ENCODE peak calls at places on chromosomes 3 and 15, in eight cellular contexts. One of them, this sample, is unnamed.

GRCh38 chr15:60128000-60128376 is 123.9 kb downstream of the FOXB1 start:
- DNase-seq in fibroblast of lung: peak; percentile 62
- DNase-seq in astrocyte: peak; percentile 47
- DNase-seq in ovary: peak; percentile 22
- DNase-seq in brain microvascular endothelial cell: peak; percentile 28
- DNase-seq in mucosa of descending colon: no peak
- DNase-seq in fibroblast of the aortic adventitia: no peak
- DNase-seq in fibroblast of pulmonary artery: peak; percentile 42
- DNase-seq in this sample: peak; percentile 54

GRCh38 chr3:185175370-185175987 is 22.6 kb upstream of the C3orf70 start:
- DNase-seq in fibroblast of pulmonary artery: peak; percentile 61
- DNase-seq in astrocyte: no peak
- DNase-seq in fibroblast of lung: peak; percentile 19
- DNase-seq in ovary: no peak
- DNase-seq in mucosa of descending colon: peak; percentile 83
- DNase-seq in brain microvascular endothelial cell: peak; percentile 18
- DNase-seq in fibroblast of the aortic adventitia: no peak
- DNase-seq in this sample: peak; percentile 60

GRCh38 chr15:84034831-84035753 is 200.5 kb upstream of the GOLGA6L4 start:
- DNase-seq in brain microvascular endothelial cell: peak; percentile 18
- DNase-seq in fibroblast of the aortic adventitia: peak; percentile 59
- DNase-seq in mucosa of descending colon: no peak
- DNase-seq in ovary: no peak
- DNase-seq in astrocyte: peak; percentile 22
- DNase-seq in fibroblast of lung: peak; percentile 38
- DNase-seq in fibroblast of pulmonary artery: peak; percentile 67
- DNase-seq in this sample: peak; percentile 68

GRCh38 chr15:73844356-73844755 is 29.0 kb upstream of the TBC1D21 start:
- DNase-seq in brain microvascular endothelial cell: peak; percentile 55
- DNase-seq in ovary: no peak
- DNase-seq in fibroblast of the aortic adventitia: no peak
- DNase-seq in fibroblast of pulmonary artery: peak; percentile 18
- DNase-seq in mucosa of descending colon: no peak
- DNase-seq in fibroblast of lung: peak; percentile 74
- DNase-seq in astrocyte: peak; percentile 69
- DNase-seq in this sample: peak; percentile 9

GRCh38 chr3:108281670-108282069 is 14.7 kb upstream of the HHLA2 start:
- DNase-seq in brain microvascular endothelial cell: no peak
- DNase-seq in fibroblast of the aortic adventitia: no peak
- DNase-seq in fibroblast of lung: no peak
- DNase-seq in fibroblast of pulmonary artery: no peak
- DNase-seq in astrocyte: no peak
- DNase-seq in mucosa of descending colon: no peak
- DNase-seq in ovary: no peak
- DNase-seq in this sample: no peak

GRCh38 chr3:62462790-62463186 is 89.4 kb upstream of the FEZF2 start:
- DNase-seq in mucosa of descending colon: no peak
- DNase-seq in fibroblast of lung: no peak
- DNase-seq in fibroblast of the aortic adventitia: no peak
- DNase-seq in ovary: no peak
- DNase-seq in astrocyte: no peak
- DNase-seq in fibroblast of pulmonary artery: no peak
- DNase-seq in brain microvascular endothelial cell: no peak
- DNase-seq in this sample: no peak

GRCh38 chr15:56886450-56886856 is 32.0 kb upstream of the TCF12 start:
- DNase-seq in ovary: peak; percentile 28
- DNase-seq in brain microvascular endothelial cell: peak; percentile 2
- DNase-seq in fibroblast of the aortic adventitia: no peak
- DNase-seq in fibroblast of pulmonary artery: no peak
- DNase-seq in fibroblast of lung: no peak
- DNase-seq in astrocyte: no peak
- DNase-seq in mucosa of descending colon: no peak
- DNase-seq in this sample: no peak

GRCh38 chr3:177530908-177531307 is 333.6 kb upstream of the TBL1XR1 start:
- DNase-seq in fibroblast of pulmonary artery: no peak
- DNase-seq in ovary: no peak
- DNase-seq in fibroblast of lung: no peak
- DNase-seq in fibroblast of the aortic adventitia: peak; percentile 14
- DNase-seq in astrocyte: no peak
- DNase-seq in mucosa of descending colon: no peak
- DNase-seq in brain microvascular endothelial cell: no peak
- DNase-seq in this sample: no peak

GRCh38 chr3:134134240-134134639 is 104.5 kb upstream of the SLCO2A1 start:
- DNase-seq in brain microvascular endothelial cell: no peak
- DNase-seq in fibroblast of the aortic adventitia: no peak
- DNase-seq in ovary: no peak
- DNase-seq in astrocyte: no peak
- DNase-seq in fibroblast of pulmonary artery: no peak
- DNase-seq in fibroblast of lung: peak; percentile 9
- DNase-seq in mucosa of descending colon: no peak
- DNase-seq in this sample: no peak

GRCh38 chr3:157463819-157464218 is 27.2 kb downstream of the PTX3 start:
- DNase-seq in brain microvascular endothelial cell: no peak
- DNase-seq in fibroblast of the aortic adventitia: no peak
- DNase-seq in mucosa of descending colon: no peak
- DNase-seq in astrocyte: no peak
- DNase-seq in ovary: no peak
- DNase-seq in fibroblast of lung: no peak
- DNase-seq in fibroblast of pulmonary artery: no peak
- DNase-seq in this sample: no peak

GRCh38 chr3:139715736-139716135 is 38.0 kb upstream of the NMNAT3 start:
- DNase-seq in fibroblast of the aortic adventitia: no peak
- DNase-seq in brain microvascular endothelial cell: no peak
- DNase-seq in ovary: no peak
- DNase-seq in mucosa of descending colon: no peak
- DNase-seq in astrocyte: no peak
- DNase-seq in fibroblast of pulmonary artery: no peak
- DNase-seq in fibroblast of lung: no peak
- DNase-seq in this sample: no peak

GRCh38 chr15:64634576-64635485 is 140.6 kb downstream of the RBPMS2 start:
- DNase-seq in fibroblast of pulmonary artery: peak; percentile 51
- DNase-seq in astrocyte: peak; percentile 45
- DNase-seq in fibroblast of lung: peak; percentile 51
- DNase-seq in mucosa of descending colon: no peak
- DNase-seq in ovary: no peak
- DNase-seq in brain microvascular endothelial cell: peak; percentile 52
- DNase-seq in fibroblast of the aortic adventitia: no peak
- DNase-seq in this sample: peak; percentile 51

GRCh38 chr15:58551084-58551763 is 119.4 kb downstream of the LIPC start:
- DNase-seq in brain microvascular endothelial cell: no peak
- DNase-seq in fibroblast of the aortic adventitia: no peak
- DNase-seq in mucosa of descending colon: no peak
- DNase-seq in fibroblast of pulmonary artery: no peak
- DNase-seq in astrocyte: no peak
- DNase-seq in ovary: no peak
- DNase-seq in fibroblast of lung: no peak
- DNase-seq in this sample: no peak

GRCh38 chr3:49346797-49347251 is 7.0 kb upstream of the USP4 start:
- DNase-seq in astrocyte: peak; percentile 80
- DNase-seq in brain microvascular endothelial cell: peak; percentile 48
- DNase-seq in fibroblast of the aortic adventitia: peak; percentile 52
- DNase-seq in fibroblast of pulmonary artery: no peak
- DNase-seq in ovary: no peak
- DNase-seq in fibroblast of lung: peak; percentile 84
- DNase-seq in mucosa of descending colon: no peak
- DNase-seq in this sample: no peak

GRCh38 chr3:128222771-128223386 is 69.6 kb downstream of the EEFSEC start:
- DNase-seq in fibroblast of lung: no peak
- DNase-seq in fibroblast of the aortic adventitia: no peak
- DNase-seq in astrocyte: no peak
- DNase-seq in mucosa of descending colon: no peak
- DNase-seq in ovary: no peak
- DNase-seq in fibroblast of pulmonary artery: no peak
- DNase-seq in brain microvascular endothelial cell: no peak
- DNase-seq in this sample: peak; percentile 8

GRCh38 chr3:33386631-33387030 is 53.6 kb downstream of the UBP1 start:
- DNase-seq in astrocyte: no peak
- DNase-seq in brain microvascular endothelial cell: no peak
- DNase-seq in fibroblast of the aortic adventitia: no peak
- DNase-seq in fibroblast of lung: no peak
- DNase-seq in mucosa of descending colon: no peak
- DNase-seq in fibroblast of pulmonary artery: no peak
- DNase-seq in ovary: no peak
- DNase-seq in this sample: no peak

GRCh38 chr3:170865209-170866094 is 4.5 kb downstream of the RPL22L1 start:
- DNase-seq in astrocyte: no peak
- DNase-seq in ovary: no peak
- DNase-seq in brain microvascular endothelial cell: no peak
- DNase-seq in mucosa of descending colon: no peak
- DNase-seq in fibroblast of the aortic adventitia: no peak
- DNase-seq in fibroblast of pulmonary artery: no peak
- DNase-seq in fibroblast of lung: no peak
- DNase-seq in this sample: no peak

GRCh38 chr15:68187559-68187958 is 17.6 kb downstream of the CALML4 start:
- DNase-seq in fibroblast of the aortic adventitia: peak; percentile 91
- DNase-seq in ovary: peak; percentile 55
- DNase-seq in fibroblast of lung: peak; percentile 86
- DNase-seq in astrocyte: peak; percentile 84
- DNase-seq in fibroblast of pulmonary artery: peak; percentile 93
- DNase-seq in brain microvascular endothelial cell: peak; percentile 68
- DNase-seq in mucosa of descending colon: no peak
- DNase-seq in this sample: peak; percentile 93

GRCh38 chr15:33013827-33014445 is 180.6 kb downstream of the FMN1 start:
- DNase-seq in fibroblast of the aortic adventitia: peak; percentile 47
- DNase-seq in brain microvascular endothelial cell: peak; percentile 72
- DNase-seq in astrocyte: peak; percentile 85
- DNase-seq in ovary: no peak
- DNase-seq in mucosa of descending colon: no peak
- DNase-seq in fibroblast of pulmonary artery: peak; percentile 50
- DNase-seq in fibroblast of lung: peak; percentile 89
- DNase-seq in this sample: peak; percentile 27

GRCh38 chr3:177521305-177521704 is 324.0 kb upstream of the TBL1XR1 start:
- DNase-seq in mucosa of descending colon: peak; percentile 71
- DNase-seq in ovary: no peak
- DNase-seq in fibroblast of lung: no peak
- DNase-seq in brain microvascular endothelial cell: no peak
- DNase-seq in fibroblast of pulmonary artery: no peak
- DNase-seq in astrocyte: no peak
- DNase-seq in fibroblast of the aortic adventitia: no peak
- DNase-seq in this sample: no peak

GRCh38 chr3:172564499-172564898 is 41.3 kb upstream of the TNFSF10 start:
- DNase-seq in fibroblast of the aortic adventitia: no peak
- DNase-seq in mucosa of descending colon: no peak
- DNase-seq in fibroblast of lung: no peak
- DNase-seq in fibroblast of pulmonary artery: no peak
- DNase-seq in astrocyte: no peak
- DNase-seq in ovary: no peak
- DNase-seq in brain microvascular endothelial cell: no peak
- DNase-seq in this sample: no peak

DNA sequence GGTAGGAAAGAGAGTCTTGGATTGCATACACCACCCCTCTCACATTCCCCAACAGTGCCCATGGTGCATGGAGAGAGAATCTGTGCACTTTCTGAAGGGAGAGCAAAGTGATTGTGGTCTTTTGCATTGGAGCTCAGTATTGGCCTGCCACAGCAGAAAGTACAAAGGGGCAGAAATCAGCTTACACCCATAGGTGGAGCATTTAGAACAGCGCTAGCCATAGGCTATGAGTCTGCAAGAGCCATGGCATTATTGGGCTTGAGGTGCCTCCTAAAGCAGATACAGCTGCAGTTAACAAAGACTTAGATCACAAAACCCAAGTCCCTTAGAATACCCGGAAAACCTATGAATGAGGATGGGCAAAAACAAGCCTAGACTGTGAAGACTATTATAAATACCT is 21.8 kb downstream of the SI start:
- DNase-seq in mucosa of descending colon: no peak
- DNase-seq in astrocyte: no peak
- DNase-seq in fibroblast of the aortic adventitia: no peak
- DNase-seq in fibroblast of pulmonary artery: no peak
- DNase-seq in brain microvascular endothelial cell: no peak
- DNase-seq in fibroblast of lung: no peak
- DNase-seq in ovary: no peak
- DNase-seq in this sample: no peak
- TF ChIP-seq CTCF in mucosa of descending colon: no peak
- TF ChIP-seq CTCF in astrocyte: no peak
- TF ChIP-seq CTCF in fibroblast of the aortic adventitia: no peak
- TF ChIP-seq CTCF in fibroblast of pulmonary artery: no peak
- TF ChIP-seq CTCF in brain microvascular endothelial cell: no peak
- TF ChIP-seq CTCF in fibroblast of lung: no peak
- TF ChIP-seq CTCF in ovary: no peak
- TF ChIP-seq CTCF in this sample: no peak

GRCh38 chr3:43632986-43633385 is 11.2 kb upstream of the ANO10 start:
- DNase-seq in mucosa of descending colon: no peak
- DNase-seq in fibroblast of pulmonary artery: no peak
- DNase-seq in astrocyte: no peak
- DNase-seq in fibroblast of lung: no peak
- DNase-seq in ovary: no peak
- DNase-seq in fibroblast of the aortic adventitia: no peak
- DNase-seq in brain microvascular endothelial cell: no peak
- DNase-seq in this sample: no peak
- TF ChIP-seq CTCF in mucosa of descending colon: no peak
- TF ChIP-seq CTCF in fibroblast of pulmonary artery: no peak
- TF ChIP-seq CTCF in astrocyte: no peak
- TF ChIP-seq CTCF in fibroblast of lung: no peak
- TF ChIP-seq CTCF in ovary: no peak
- TF ChIP-seq CTCF in fibroblast of the aortic adventitia: no peak
- TF ChIP-seq CTCF in brain microvascular endothelial cell: no peak
- TF ChIP-seq CTCF in this sample: no peak

GRCh38 chr3:14913926-14914776 is 33.2 kb upstream of the NR2C2 start:
- DNase-seq in fibroblast of lung: no peak
- DNase-seq in brain microvascular endothelial cell: no peak
- DNase-seq in ovary: no peak
- DNase-seq in mucosa of descending colon: no peak
- DNase-seq in fibroblast of the aortic adventitia: no peak
- DNase-seq in fibroblast of pulmonary artery: no peak
- DNase-seq in astrocyte: no peak
- DNase-seq in this sample: no peak
- TF ChIP-seq CTCF in fibroblast of lung: no peak
- TF ChIP-seq CTCF in brain microvascular endothelial cell: peak; percentile 7
- TF ChIP-seq CTCF in ovary: no peak
- TF ChIP-seq CTCF in mucosa of descending colon: no peak
- TF ChIP-seq CTCF in fibroblast of the aortic adventitia: no peak
- TF ChIP-seq CTCF in fibroblast of pulmonary artery: no peak
- TF ChIP-seq CTCF in astrocyte: no peak
- TF ChIP-seq CTCF in this sample: no peak

GRCh38 chr3:52280046-52280445 is 1.6 kb upstream of the WDR82 start:
- DNase-seq in ovary: no peak
- DNase-seq in brain microvascular endothelial cell: no peak
- DNase-seq in fibroblast of pulmonary artery: peak; percentile 70
- DNase-seq in fibroblast of the aortic adventitia: peak; percentile 83
- DNase-seq in mucosa of descending colon: no peak
- DNase-seq in fibroblast of lung: peak; percentile 59
- DNase-seq in astrocyte: peak; percentile 52
- DNase-seq in this sample: peak; percentile 53

GRCh38 chr3:52281980-52282801 is 3.7 kb upstream of the WDR82 start:
- DNase-seq in fibroblast of lung: no peak
- DNase-seq in brain microvascular endothelial cell: peak; percentile 14
- DNase-seq in mucosa of descending colon: no peak
- DNase-seq in ovary: no peak
- DNase-seq in fibroblast of the aortic adventitia: peak; percentile 48
- DNase-seq in astrocyte: no peak
- DNase-seq in fibroblast of pulmonary artery: no peak
- DNase-seq in this sample: no peak

GRCh38 chr3:52278510-52279069 is at the start of gene WDR82:
- DNase-seq in ovary: peak; percentile 98
- DNase-seq in brain microvascular endothelial cell: peak; percentile 91
- DNase-seq in fibroblast of the aortic adventitia: peak; percentile 89
- DNase-seq in astrocyte: peak; percentile 77
- DNase-seq in fibroblast of pulmonary artery: peak; percentile 94
- DNase-seq in fibroblast of lung: peak; percentile 89
- DNase-seq in mucosa of descending colon: peak; percentile 99
- DNase-seq in this sample: peak; percentile 96

GRCh38 chr3:52277071-52277964 is 1.1 kb downstream of the WDR82 start:
- DNase-seq in fibroblast of pulmonary artery: peak; percentile 74
- DNase-seq in ovary: peak; percentile 88
- DNase-seq in fibroblast of lung: peak; percentile 61
- DNase-seq in astrocyte: peak; percentile 39
- DNase-seq in fibroblast of the aortic adventitia: peak; percentile 60
- DNase-seq in brain microvascular endothelial cell: peak; percentile 43
- DNase-seq in mucosa of descending colon: peak; percentile 91
- DNase-seq in this sample: peak; percentile 67

GRCh38 chr3:52277972-52278509 is 408 bp downstream of the WDR82 start:
- DNase-seq in fibroblast of the aortic adventitia: peak; percentile 44
- DNase-seq in mucosa of descending colon: peak; percentile 83
- DNase-seq in fibroblast of pulmonary artery: peak; percentile 46
- DNase-seq in fibroblast of lung: peak; percentile 44
- DNase-seq in brain microvascular endothelial cell: peak; percentile 19
- DNase-seq in ovary: no peak
- DNase-seq in astrocyte: no peak
- DNase-seq in this sample: peak; percentile 50
- TF ChIP-seq CTCF in fibroblast of the aortic adventitia: peak; percentile 50
- TF ChIP-seq CTCF in mucosa of descending colon: no peak
- TF ChIP-seq CTCF in fibroblast of pulmonary artery: peak; percentile 40
- TF ChIP-seq CTCF in fibroblast of lung: peak; percentile 36
- TF ChIP-seq CTCF in brain microvascular endothelial cell: peak; percentile 56
- TF ChIP-seq CTCF in ovary: no peak
- TF ChIP-seq CTCF in astrocyte: no peak
- TF ChIP-seq CTCF in this sample: peak; percentile 64